ENCODE peak calls at places on chromosomes 6 and 20, in four cellular contexts. U, V, Y and B are unnamed samples.

GRCh38 chr20:13341737-13342393 is 120.8 kb downstream of the ISM1 start:
- DNase-seq in V (no peak), Y (no peak), U (peak; percentile 38), B (no peak)

GRCh38 chr6:53347921-53348435 is 772 bp downstream of the ELOVL5 start:
- DNase-seq in V (peak; percentile 46), U (no peak), Y (peak; percentile 50), B (no peak)

GRCh38 chr20:6887966-6888365 is 120.5 kb downstream of the BMP2 start:
- DNase-seq in Y (no peak), V (no peak), U (no peak), B (no peak)

GRCh38 chr6:85463621-85464259 is 13.9 kb downstream of the NT5E start:
- DNase-seq in Y (no peak), V (no peak), U (no peak), B (no peak)

GRCh38 chr6:107821591-107821990 is 2.5 kb downstream of the SCML4 start:
- DNase-seq in V (no peak), U (no peak), Y (no peak), B (no peak)

GRCh38 chr20:57450931-57451330 is 59.7 kb downstream of the RBM38 start:
- DNase-seq in Y (no peak), U (no peak), V (no peak), B (no peak)

GRCh38 chr6:115982453-115982852 is 78.2 kb downstream of the FRK start:
- DNase-seq in U (no peak), V (peak; percentile 45), Y (no peak), B (no peak)

GRCh38 chr6:141165012-141165411 is 967.7 kb upstream of the GJE1 start:
- DNase-seq in V (no peak), U (no peak), Y (no peak), B (no peak)

GRCh38 chr20:59171986-59172385 is 8.4 kb downstream of the ZNF831 start:
- DNase-seq in V (no peak), U (peak; percentile 64), Y (no peak), B (no peak)

GRCh38 chr6:151196571-151196970 is 43.2 kb upstream of the AKAP12 start:
- DNase-seq in V (no peak), U (peak; percentile 33), Y (no peak), B (no peak)

DNA sequence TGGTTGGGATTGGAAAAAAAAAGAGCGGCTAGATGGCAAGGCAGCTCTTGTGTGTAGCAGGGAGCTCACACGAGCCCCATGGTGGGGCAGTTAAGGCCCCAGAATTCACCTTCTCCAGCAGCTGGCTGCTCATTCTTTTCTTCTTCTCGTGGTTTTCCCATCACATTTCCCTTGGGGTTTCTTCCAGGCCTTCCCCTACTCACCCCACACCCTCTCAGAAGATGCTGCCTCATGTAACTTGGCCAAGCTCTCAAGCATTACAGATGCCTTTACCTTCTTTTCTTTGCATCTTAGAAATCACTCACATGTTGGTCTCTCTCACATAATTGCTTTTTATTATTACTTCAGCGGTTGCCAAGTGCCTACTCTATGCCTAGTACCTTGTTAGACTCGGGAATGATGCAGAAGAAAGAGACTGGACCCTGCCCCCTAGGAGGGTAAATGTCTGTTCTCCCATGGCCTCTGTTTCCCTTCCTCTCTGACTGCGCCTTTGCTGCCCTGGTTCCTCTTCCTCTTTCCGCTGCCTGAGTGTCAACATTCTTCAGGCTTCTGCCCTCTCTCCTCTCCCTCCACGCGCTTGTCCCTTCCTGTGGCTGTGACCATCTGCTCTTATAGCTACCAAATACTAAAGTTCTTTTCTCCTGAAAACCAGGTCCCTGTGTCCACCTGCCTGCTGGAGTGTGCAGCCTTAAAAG is 28.6 kb downstream of the PPARD start:
- DNase-seq in V (no peak), Y (no peak), U (no peak), B (no peak)
- H3K4me3 ChIP-seq in V (no peak overlapping the region), Y (no peak overlapping the region), U (no peak overlapping the region), B (no peak overlapping the region)

GRCh38 chr20:29750268-29750899 is 1507.1 kb upstream of the DEFB115 start:
- DNase-seq in U (no peak), V (no peak), Y (no peak), B (no peak)
- H3K9me3 ChIP-seq in U (peaks cover 20% of the 10 kb centered on the region), V (no peaks in the 10 kb centered on the region), Y (no peaks in the 10 kb centered on the region), B (no peaks in the 10 kb centered on the region)

GRCh38 chr20:5161536-5162164 is 34.8 kb downstream of the CDS2 start:
- DNase-seq in V (no peak), U (no peak), Y (no peak), B (no peak)
- H3K4me1 ChIP-seq in V (peaks cover 13% of the 10 kb centered on the region), U (peaks cover 4% of the 10 kb centered on the region), Y (peaks cover 10% of the 10 kb centered on the region), B (peaks cover 45% of the 10 kb centered on the region)

DNA sequence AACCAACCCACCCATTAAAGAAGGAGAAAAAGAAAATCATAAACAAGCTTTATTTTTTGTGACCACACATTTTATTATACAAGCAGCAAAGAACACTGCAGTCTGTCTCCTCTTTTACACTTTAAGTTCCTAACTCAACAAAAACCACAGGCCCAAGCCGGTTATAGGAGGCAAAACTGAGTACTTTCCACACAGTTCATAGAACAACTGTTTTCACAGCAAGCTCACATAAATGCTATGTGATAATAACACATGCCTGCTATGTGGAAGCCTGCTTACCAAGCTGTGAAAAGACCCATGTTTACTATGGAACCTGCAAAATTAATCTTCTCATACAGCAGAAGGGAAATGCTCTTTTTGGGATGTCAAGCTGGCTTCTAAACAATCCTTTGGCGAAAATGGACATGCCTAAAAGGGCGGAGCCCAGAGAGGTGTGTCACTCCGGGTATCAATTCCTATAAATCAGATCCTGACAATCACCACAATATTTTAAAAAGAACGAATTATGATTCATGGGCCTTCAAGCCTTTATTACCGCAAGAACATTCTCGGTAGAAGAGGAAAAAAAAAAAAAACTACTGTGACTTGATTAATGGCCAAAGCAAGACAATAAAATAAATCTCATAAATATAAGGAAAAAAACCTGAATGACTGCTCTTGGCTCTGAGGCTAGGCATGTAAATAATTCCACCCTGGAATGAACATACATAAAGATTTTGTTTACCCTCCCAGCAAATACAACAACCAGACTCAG is 2.6 kb downstream of the TRERF1 start:
- DNase-seq in Y (no peak), V (peak; percentile 74), U (no peak), B (peak; percentile 51)
- H3K4me3 ChIP-seq in Y (peak overlapping the region; percentile 88), V (peak overlapping the region; percentile 71), U (no peak overlapping the region), B (peak overlapping the region; percentile 77)

GRCh38 chr6:6293317-6293716 is 27.1 kb downstream of the F13A1 start:
- DNase-seq in V (no peak), U (no peak), Y (no peak), B (no peak)
- H3K9me3 ChIP-seq in V (no peaks in the 10 kb centered on the region), U (no peaks in the 10 kb centered on the region), Y (no peaks in the 10 kb centered on the region), B (no peaks in the 10 kb centered on the region)

DNA sequence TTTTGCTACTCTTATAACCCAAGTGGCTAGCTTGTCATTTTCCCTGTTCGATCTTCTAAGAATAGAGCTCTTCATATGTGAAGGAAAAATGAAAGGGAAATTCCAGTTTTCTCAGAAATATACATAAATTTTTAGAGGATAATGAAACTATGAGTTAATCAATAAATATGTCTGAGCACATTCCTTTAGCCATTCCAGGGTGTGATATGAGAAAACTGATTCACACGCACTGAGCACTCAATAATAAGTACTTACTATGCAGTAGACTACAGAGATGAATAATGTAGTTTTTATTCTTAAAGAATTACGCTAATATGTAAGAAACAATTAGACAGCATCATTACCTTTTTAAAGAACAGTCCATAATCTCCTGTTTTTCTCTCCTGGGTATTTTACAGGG is 207.7 kb downstream of the ARHGAP18 start:
- DNase-seq in V (no peak), Y (no peak), U (no peak), B (no peak)
- H3K4me1 ChIP-seq in V (peaks cover 46% of the 10 kb centered on the region), Y (peaks cover 8% of the 10 kb centered on the region), U (peaks cover 8% of the 10 kb centered on the region), B (peaks cover 25% of the 10 kb centered on the region)

DNA sequence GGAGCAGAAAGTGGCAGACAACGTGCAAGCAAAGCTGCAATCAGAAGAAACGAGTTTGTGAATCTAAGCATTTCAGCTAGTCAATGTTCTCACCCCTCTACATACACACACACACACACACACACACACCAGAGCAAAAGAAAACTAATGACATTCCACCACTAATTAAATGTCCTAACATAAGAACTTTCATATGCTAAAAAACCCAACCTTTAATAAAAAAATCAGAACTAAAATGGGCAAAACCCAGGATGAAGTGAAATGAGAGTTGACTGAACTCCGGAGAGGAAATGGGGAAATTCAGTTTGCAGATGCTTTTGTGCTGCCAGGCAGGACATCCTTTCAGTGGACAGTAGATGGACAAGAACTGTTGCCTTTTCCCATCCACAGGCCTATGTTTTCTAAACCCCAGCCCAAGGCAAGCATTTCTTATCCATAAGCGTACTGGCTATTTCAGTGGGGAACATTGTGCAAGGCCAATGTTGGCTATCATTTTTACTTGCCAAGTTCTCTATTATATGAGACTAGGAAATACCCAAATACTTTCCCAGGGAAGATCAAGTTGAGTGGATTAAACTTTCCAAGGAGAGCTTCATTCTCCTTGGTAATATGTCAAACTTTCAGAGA is 27.2 kb downstream of the RIN2 start:
- DNase-seq in V (no peak), Y (no peak), U (peak; percentile 23), B (no peak)
- H3K4me3 ChIP-seq in V (peak overlapping the region; percentile 31), Y (no peak overlapping the region), U (no peak overlapping the region), B (peak overlapping the region; percentile 29)

GRCh38 chr6:157516319-157517026 is 135.5 kb downstream of the ZDHHC14 start:
- DNase-seq in V (no peak), U (no peak), Y (no peak), B (no peak)
- H3K9me3 ChIP-seq in V (no peaks in the 10 kb centered on the region), U (peaks cover 2% of the 10 kb centered on the region), Y (no peaks in the 10 kb centered on the region), B (no peaks in the 10 kb centered on the region)